ENCODE peak calls at places on chromosomes 3 and 15, in nine cellular contexts. F is mesendoderm, V is iPS DF 6.9, W is GM06990, T is tibial artery, O is PC-3, I is lower lobe of right lung, A is gastrocnemius medialis, L is bronchial epithelial cell. E is an unnamed sample. For H3K27me3, the result is how much of the 10 kb centered on the place peaks cover.

GRCh38 chr15:31021067-31021665 is 29.7 kb upstream of the MTMR10 start:
- DNase-seq in F (no peak), L (no peak), W (no peak), I (no peak), O (no peak), A (no peak), T (no peak), V (no peak), E (no peak)

GRCh38 chr15:92666780-92667179 is 11.2 kb upstream of the FAM174B start:
- DNase-seq in V (no peak), F (no peak), W (no peak), T (peak), I (peak), A (peak), L (no peak), O (no peak), E (no peak)

GRCh38 chr3:115800489-115801080 is 177.3 kb downstream of the GAP43 start:
- DNase-seq in F (no peak), A (no peak), O (peak), I (no peak), W (no peak), V (no peak), T (no peak), L (peak), E (no peak)

GRCh38 chr3:27022096-27022761 is 347.0 kb downstream of the NEK10 start:
- DNase-seq in A (no peak), F (peak), O (no peak), W (no peak), L (no peak), T (no peak), I (no peak), V (no peak), E (no peak)

GRCh38 chr3:119562307-119562961 is 3.0 kb upstream of the CD80 start:
- DNase-seq in O (no peak), F (no peak), W (peak), L (no peak), V (no peak), I (no peak), T (no peak), A (no peak), E (no peak)

GRCh38 chr3:190320594-190321362 is 1.5 kb downstream of the CLDN1 start:
- DNase-seq in V (no peak), W (no peak), I (no peak), O (no peak), T (no peak), F (no peak), L (no peak), A (no peak), E (no peak)

GRCh38 chr15:100740105-100740504 is 137.7 kb downstream of the ASB7 start:
- DNase-seq in L (no peak), A (no peak), I (no peak), O (no peak), V (no peak), F (no peak), T (no peak), W (no peak), E (no peak)

GRCh38 chr3:159187706-159188105 is 385.9 kb downstream of the MFSD1 start:
- DNase-seq in L (no peak), F (no peak), O (no peak), V (no peak), W (no peak), T (no peak), I (no peak), A (no peak), E (no peak)

GRCh38 chr3:139935866-139936817 is 1.2 kb downstream of the CLSTN2 start:
- DNase-seq in F (peak), W (peak), L (no peak), V (no peak), I (peak), A (peak), T (no peak), O (no peak), E (peak)

GRCh38 chr15:85282504-85283115 is 97.8 kb upstream of the AKAP13 start:
- DNase-seq in I (no peak), T (no peak), L (no peak), O (peak), V (no peak), A (no peak), W (no peak), F (no peak), E (no peak)

GRCh38 chr3:54889731-54890130 is 38.1 kb downstream of the LRTM1 start:
- DNase-seq in L (no peak), A (no peak), I (no peak), F (no peak), T (no peak), V (no peak), O (no peak), W (no peak), E (no peak)

GRCh38 chr15:99537344-99537743 is 28.4 kb upstream of the MEF2A start:
- DNase-seq in F (no peak), V (no peak), A (no peak), T (no peak), I (no peak), O (no peak), W (no peak), L (no peak), E (peak)

GRCh38 chr3:126181398-126181725 is 976 bp upstream of the ALDH1L1 start:
- DNase-seq in F (no peak), V (no peak), I (no peak), A (peak), T (no peak), W (no peak), O (no peak), L (peak), E (no peak)

GRCh38 chr15:83595191-83595590 is 58.7 kb upstream of the ADAMTSL3 start:
- DNase-seq in V (no peak), O (no peak), F (no peak), T (no peak), I (no peak), A (no peak), L (peak), W (no peak), E (no peak)

GRCh38 chr3:194983121-194983520 is 287.8 kb downstream of the XXYLT1 start:
- DNase-seq in T (no peak), I (no peak), O (no peak), A (no peak), L (no peak), V (no peak), W (no peak), F (no peak), E (no peak)

GRCh38 chr15:67927501-67928156 is 87.8 kb upstream of the RNU6-1 start:
- DNase-seq in F (peak), W (no peak), T (peak), V (no peak), O (peak), I (peak), L (peak), A (no peak), E (peak)

GRCh38 chr3:9809615-9810356 is at the start of gene TTLL3:
- DNase-seq in T (peak), W (peak), A (peak), F (peak), V (no peak), O (peak), L (peak), I (peak), E (peak)

GRCh38 chr3:46865034-46865507 is 1.8 kb upstream of the MYL3 start:
- DNase-seq in T (peak), W (no peak), O (no peak), V (no peak), L (peak), F (no peak), A (no peak), I (peak), E (no peak)

GRCh38 chr15:56886450-56886856 is 32.0 kb upstream of the TCF12 start:
- DNase-seq in F (no peak), I (no peak), T (no peak), L (no peak), A (no peak), O (no peak), W (no peak), V (no peak), E (no peak)

GRCh38 chr3:82353281-82354171 is 592.1 kb upstream of the GBE1 start:
- DNase-seq in T (no peak), V (no peak), W (no peak), F (no peak), L (no peak), I (no peak), A (no peak), O (no peak), E (no peak)

GRCh38 chr3:15294914-15295313 is 37.5 kb downstream of the SH3BP5 start:
- DNase-seq in L (no peak), V (no peak), O (no peak), A (peak), W (no peak), I (no peak), F (no peak), T (peak), E (no peak)

GRCh38 chr15:50181206-50181982 is 602 bp upstream of the SLC27A2 start:
- DNase-seq in F (no peak), O (no peak), T (no peak), I (no peak), A (no peak), W (no peak), V (no peak), L (no peak), E (peak)

GRCh38 chr3:10762611-10763247 is 53.3 kb upstream of the SLC6A11 start:
- DNase-seq in F (no peak), L (no peak), I (no peak), V (no peak), A (no peak), W (no peak), O (no peak), T (no peak), E (no peak)

GRCh38 chr3:159513867-159514380 is 474.7 kb upstream of the IL12A start:
- DNase-seq in O (no peak), A (no peak), I (no peak), F (no peak), V (no peak), L (no peak), T (no peak), W (no peak), E (no peak)

GRCh38 chr15:50257924-50258323 is 7.6 kb downstream of the HDC start:
- DNase-seq in W (no peak), O (peak), L (peak), V (no peak), T (no peak), F (no peak), I (no peak), A (no peak), E (no peak)

GRCh38 chr3:191959876-191960418 is 499.0 kb downstream of the PYDC2 start:
- DNase-seq in V (no peak), F (no peak), A (no peak), W (no peak), L (no peak), T (no peak), I (no peak), O (no peak), E (no peak)

GRCh38 chr15:56763496-56763895 is 30.2 kb upstream of the ZNF280D start:
- DNase-seq in T (no peak), F (no peak), W (no peak), L (no peak), A (no peak), O (no peak), V (no peak), I (no peak), E (no peak)

GRCh38 chr3:132248490-132248889 is 68.7 kb upstream of the ACP3 start:
- DNase-seq in I (no peak), V (no peak), T (no peak), O (no peak), A (no peak), F (no peak), W (no peak), L (no peak), E (no peak)

GRCh38 chr15:76139368-76140068 is 79.7 kb downstream of the TMEM266 start:
- DNase-seq in T (no peak), A (peak), V (peak), O (peak), W (peak), I (no peak), F (peak), L (peak), E (peak)

GRCh38 chr3:28124882-28125281 is 116.5 kb upstream of the CMC1 start:
- DNase-seq in V (no peak), T (no peak), F (no peak), I (no peak), A (no peak), W (peak), L (no peak), O (no peak), E (no peak)

GRCh38 chr3:5122741-5123706 is 932 bp downstream of the ARL8B start:
- DNase-seq in W (no peak), I (peak), A (peak), O (peak), T (peak), F (peak), L (peak), V (no peak), E (peak)

GRCh38 chr3:40920041-40920440 is 279.3 kb upstream of the CTNNB1 start:
- DNase-seq in F (peak), I (no peak), A (no peak), T (no peak), O (peak), W (no peak), L (peak), V (peak), E (no peak)

GRCh38 chr15:82100116-82100795 is 54.4 kb upstream of the MEX3B start:
- DNase-seq in T (no peak), F (peak), L (no peak), W (no peak), I (no peak), O (no peak), V (no peak), A (no peak), E (no peak)

GRCh38 chr3:117734431-117734830 is 1024.9 kb downstream of the TUSC7 start:
- DNase-seq in I (no peak), A (no peak), W (no peak), T (no peak), L (peak), V (no peak), F (no peak), O (no peak), E (no peak)

GRCh38 chr3:179973931-179974361 is 62.8 kb downstream of the PEX5L start:
- DNase-seq in F (peak), I (no peak), T (no peak), A (no peak), L (no peak), V (no peak), O (no peak), W (no peak), E (peak)

GRCh38 chr15:73803806-73804205 is 50.7 kb upstream of the INSYN1 start:
- DNase-seq in O (no peak), T (no peak), V (no peak), L (no peak), I (no peak), F (no peak), W (no peak), A (no peak), E (no peak)

GRCh38 chr3:101081990-101082389 is 88.8 kb upstream of the ABI3BP start:
- DNase-seq in O (peak), V (no peak), T (no peak), F (no peak), L (peak), A (no peak), W (no peak), I (no peak), E (no peak)

GRCh38 chr3:124793054-124793740 is 62.9 kb downstream of the UMPS start:
- DNase-seq in L (peak), T (no peak), F (no peak), A (no peak), O (peak), W (no peak), I (no peak), V (no peak), E (no peak)

GRCh38 chr15:100665570-100665969 is 63.2 kb downstream of the ASB7 start:
- DNase-seq in A (no peak), V (no peak), L (peak), F (no peak), O (peak), T (peak), I (no peak), W (no peak), E (no peak)

DNA sequence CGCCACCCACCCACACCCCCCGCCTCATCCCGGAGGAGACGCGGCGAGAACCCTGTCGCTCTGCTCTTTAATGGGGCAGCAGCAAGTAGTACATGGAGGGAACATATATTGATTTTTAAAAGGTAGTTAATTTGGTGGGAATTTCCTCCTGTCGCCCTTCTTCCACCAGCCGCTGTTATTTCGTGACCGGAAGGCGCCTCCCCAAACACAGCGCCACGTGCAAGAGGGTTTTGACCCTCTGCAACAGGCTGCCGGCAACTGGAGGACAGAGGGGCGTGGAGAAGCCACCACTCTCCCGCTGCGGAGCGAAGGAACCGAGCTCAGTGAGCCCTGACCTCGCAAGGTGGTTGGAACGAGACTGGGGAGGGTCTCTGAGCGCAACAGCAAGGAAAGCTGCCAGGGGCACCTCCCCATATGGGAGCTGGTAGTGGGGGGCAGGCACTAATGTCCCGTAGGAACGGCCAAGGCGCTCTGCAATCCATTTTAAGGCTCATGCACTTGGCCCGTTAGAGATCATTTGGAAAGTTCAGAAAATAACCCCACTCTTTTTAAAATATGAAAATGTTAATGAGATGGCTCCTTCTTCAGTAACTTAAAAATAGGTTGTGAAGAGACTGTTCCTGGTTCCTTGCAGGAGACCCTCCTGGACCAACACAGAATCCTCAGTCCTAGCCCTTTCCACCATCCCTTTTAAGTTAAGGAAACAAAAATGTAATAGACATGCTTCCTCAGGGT is 4.3 kb downstream of the ONECUT1 start:
- DNase-seq in A (no peak), F (peak), I (no peak), T (no peak), V (no peak), L (no peak), O (no peak), W (no peak), E (no peak)
- H3K27me3 ChIP-seq in A (half or more), F (half or more), I (half or more), T (under half), V (half or more), L (half or more), O (under half), W (under half), E (half or more)

GRCh38 chr3:58578873-58579272 is 1.7 kb upstream of the FAM107A start:
- DNase-seq in O (no peak), T (no peak), A (no peak), V (no peak), F (no peak), W (no peak), I (no peak), L (no peak), E (no peak)

GRCh38 chr3:58577269-58577821 is at the start of gene FAM107A:
- DNase-seq in L (peak), V (no peak), T (peak), I (no peak), F (peak), A (peak), W (no peak), O (peak), E (peak)

GRCh38 chr3:58574682-58575081 is 2.5 kb downstream of the FAM107A start:
- DNase-seq in A (no peak), T (no peak), V (no peak), L (no peak), I (no peak), W (no peak), O (no peak), F (no peak), E (no peak)

GRCh38 chr3:58575986-58576652 is 1.1 kb downstream of the FAM107A start:
- DNase-seq in T (no peak), F (no peak), O (no peak), A (no peak), W (no peak), I (no peak), V (no peak), L (no peak), E (no peak)

DNA sequence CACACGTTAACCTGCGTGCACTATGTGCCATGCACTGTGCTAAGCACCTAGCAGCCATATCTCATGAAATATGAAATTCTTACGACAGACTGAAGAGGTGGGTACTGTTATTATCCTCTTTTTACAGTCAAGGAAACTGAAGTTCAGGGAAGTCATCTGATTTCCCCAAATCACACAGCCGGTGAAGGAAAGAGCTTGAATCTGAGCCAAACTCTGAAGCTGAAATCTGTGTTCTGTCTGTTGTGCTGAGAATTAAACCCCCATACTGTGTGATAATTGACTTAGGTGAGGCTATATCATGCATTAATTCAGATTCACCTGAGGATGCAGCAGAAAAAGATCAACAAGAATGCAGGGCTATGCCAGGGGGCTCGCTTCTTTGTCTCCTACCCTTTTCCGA is 475 bp downstream of the FAM107A start:
- DNase-seq in V (no peak), O (no peak), I (no peak), A (no peak), T (no peak), W (no peak), L (no peak), F (no peak), E (no peak)
- H3K4me3 ChIP-seq in V (no peak), O (no peak), I (peak), A (peak), T (peak), W (no peak), L (no peak), F (no peak), E (peak)

DNA sequence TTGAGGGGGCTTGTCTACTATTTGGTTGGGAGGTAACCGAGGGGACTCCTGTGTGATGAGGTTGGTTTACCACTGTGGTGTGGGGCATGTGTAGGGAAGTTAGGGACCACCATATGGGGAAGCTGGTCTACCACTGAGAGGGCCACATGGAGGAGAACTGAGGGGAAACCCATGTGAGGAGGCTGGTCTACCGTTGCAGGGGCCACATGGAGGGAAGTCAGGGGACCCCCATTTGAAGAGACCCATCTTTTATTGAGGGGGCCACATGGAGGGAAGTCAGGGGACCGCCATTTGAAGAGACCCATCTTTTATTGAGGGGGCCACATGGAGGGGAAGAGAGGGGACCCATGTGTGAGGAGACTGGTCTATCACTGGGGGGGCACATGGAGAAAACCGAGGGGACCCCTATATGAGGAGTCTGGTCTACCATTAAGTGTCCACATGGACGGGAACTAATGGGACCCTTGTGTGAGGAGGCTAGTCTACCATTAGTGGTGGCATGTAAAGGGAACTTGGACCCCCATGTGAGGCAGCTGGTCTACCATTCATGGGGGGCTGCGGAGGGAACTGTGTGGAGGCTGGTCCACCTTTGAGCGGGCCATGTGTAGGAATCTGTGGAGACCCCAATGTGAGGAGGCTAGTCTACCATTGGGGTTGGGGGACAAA is 165.5 kb downstream of the FBLN2 start:
- DNase-seq in T (peak), L (no peak), V (no peak), A (no peak), W (no peak), O (no peak), I (no peak), F (no peak), E (no peak)
- H3K27me3 ChIP-seq in T (under half), L (under half), V (under half), A (under half), W (under half), O (under half), I (under half), F (under half), E (under half)

GRCh38 chr3:108131795-108132134 is 40.9 kb upstream of the CD47 start:
- DNase-seq in F (no peak), V (no peak), L (no peak), A (no peak), I (no peak), T (no peak), W (no peak), O (no peak), E (no peak)
- H3K4me3 ChIP-seq in F (no peak), V (no peak), L (no peak), A (no peak), I (no peak), T (no peak), W (peak), O (no peak), E (no peak)

GRCh38 chr15:88605507-88606436 is 15.4 kb upstream of the AEN start:
- DNase-seq in W (no peak), O (no peak), I (no peak), V (no peak), L (no peak), A (no peak), F (peak), T (no peak), E (peak)

GRCh38 chr15:88603885-88604284 is 17.3 kb upstream of the AEN start:
- DNase-seq in F (no peak), A (no peak), I (no peak), T (no peak), L (no peak), O (no peak), W (no peak), V (no peak), E (no peak)

GRCh38 chr15:88604972-88605506 is 16.1 kb upstream of the AEN start:
- DNase-seq in A (no peak), I (no peak), T (no peak), O (no peak), W (no peak), L (no peak), V (no peak), F (no peak), E (no peak)

GRCh38 chr15:88606437-88606794 is 14.7 kb upstream of the AEN start:
- DNase-seq in O (no peak), L (no peak), V (no peak), I (no peak), W (no peak), A (no peak), T (no peak), F (no peak), E (no peak)

GRCh38 chr15:88604381-88604951 is 16.7 kb upstream of the AEN start:
- DNase-seq in O (no peak), I (no peak), V (no peak), W (no peak), L (no peak), A (no peak), T (no peak), F (no peak), E (peak)
- H3K27me3 ChIP-seq in O (under half), I (half or more), V (under half), W (under half), L (under half), A (under half), T (under half), F (under half), E (under half)

E was measured in dorsolateral prefrontal cortex.